ENCODE peak calls at places on chromosome 15, in six cellular contexts. One of them, this sample, is unnamed.
A peak's percentile ranks its signal among the peaks of the same experiment; 100 is the strongest.

GRCh38 chr15:63752075-63752684 is 81.6 kb downstream of the HERC1 start:
- DNase-seq in IMR-90: peak; percentile 65
- DNase-seq in cardiac fibroblast: peak; percentile 80
- DNase-seq in CD8-positive, alpha-beta T cell: peak; percentile 18
- DNase-seq in astrocyte of the spinal cord: peak; percentile 67
- DNase-seq in astrocyte: peak; percentile 25
- DNase-seq in this sample: peak; percentile 37

GRCh38 chr15:29773000-29773399 is 49.3 kb downstream of the TJP1 start:
- DNase-seq in CD8-positive, alpha-beta T cell: no peak
- DNase-seq in astrocyte of the spinal cord: no peak
- DNase-seq in IMR-90: no peak
- DNase-seq in cardiac fibroblast: no peak
- DNase-seq in astrocyte: no peak
- DNase-seq in this sample: no peak

GRCh38 chr15:73930371-73930770 is 4.1 kb downstream of the LOXL1 start:
- DNase-seq in astrocyte: peak; percentile 97
- DNase-seq in cardiac fibroblast: peak; percentile 66
- DNase-seq in CD8-positive, alpha-beta T cell: no peak
- DNase-seq in astrocyte of the spinal cord: peak; percentile 95
- DNase-seq in IMR-90: peak; percentile 93
- DNase-seq in this sample: no peak

GRCh38 chr15:52480990-52481389 is 47.7 kb downstream of the MYO5A start:
- DNase-seq in astrocyte: no peak
- DNase-seq in cardiac fibroblast: no peak
- DNase-seq in astrocyte of the spinal cord: no peak
- DNase-seq in CD8-positive, alpha-beta T cell: no peak
- DNase-seq in IMR-90: no peak
- DNase-seq in this sample: no peak

GRCh38 chr15:54500330-54500729 is 522.1 kb downstream of the UNC13C start:
- DNase-seq in IMR-90: no peak
- DNase-seq in astrocyte of the spinal cord: no peak
- DNase-seq in astrocyte: no peak
- DNase-seq in CD8-positive, alpha-beta T cell: no peak
- DNase-seq in cardiac fibroblast: no peak
- DNase-seq in this sample: no peak

GRCh38 chr15:33148129-33148850 is 46.2 kb downstream of the FMN1 start:
- DNase-seq in CD8-positive, alpha-beta T cell: no peak
- DNase-seq in astrocyte of the spinal cord: no peak
- DNase-seq in astrocyte: no peak
- DNase-seq in cardiac fibroblast: no peak
- DNase-seq in IMR-90: no peak
- DNase-seq in this sample: no peak

GRCh38 chr15:50798684-50799083 is 33.2 kb upstream of the SPPL2A start:
- DNase-seq in IMR-90: peak; percentile 5
- DNase-seq in cardiac fibroblast: no peak
- DNase-seq in CD8-positive, alpha-beta T cell: no peak
- DNase-seq in astrocyte of the spinal cord: no peak
- DNase-seq in astrocyte: no peak
- DNase-seq in this sample: no peak

GRCh38 chr15:64596701-64597468 is 136.5 kb downstream of the ZNF609 start:
- DNase-seq in astrocyte of the spinal cord: peak; percentile 49
- DNase-seq in astrocyte: peak; percentile 55
- DNase-seq in cardiac fibroblast: peak; percentile 62
- DNase-seq in IMR-90: peak; percentile 45
- DNase-seq in CD8-positive, alpha-beta T cell: no peak
- DNase-seq in this sample: no peak

GRCh38 chr15:90619939-90620338 is 90.2 kb downstream of the CRTC3 start:
- DNase-seq in IMR-90: no peak
- DNase-seq in CD8-positive, alpha-beta T cell: no peak
- DNase-seq in cardiac fibroblast: no peak
- DNase-seq in astrocyte: no peak
- DNase-seq in astrocyte of the spinal cord: no peak
- DNase-seq in this sample: no peak

DNA sequence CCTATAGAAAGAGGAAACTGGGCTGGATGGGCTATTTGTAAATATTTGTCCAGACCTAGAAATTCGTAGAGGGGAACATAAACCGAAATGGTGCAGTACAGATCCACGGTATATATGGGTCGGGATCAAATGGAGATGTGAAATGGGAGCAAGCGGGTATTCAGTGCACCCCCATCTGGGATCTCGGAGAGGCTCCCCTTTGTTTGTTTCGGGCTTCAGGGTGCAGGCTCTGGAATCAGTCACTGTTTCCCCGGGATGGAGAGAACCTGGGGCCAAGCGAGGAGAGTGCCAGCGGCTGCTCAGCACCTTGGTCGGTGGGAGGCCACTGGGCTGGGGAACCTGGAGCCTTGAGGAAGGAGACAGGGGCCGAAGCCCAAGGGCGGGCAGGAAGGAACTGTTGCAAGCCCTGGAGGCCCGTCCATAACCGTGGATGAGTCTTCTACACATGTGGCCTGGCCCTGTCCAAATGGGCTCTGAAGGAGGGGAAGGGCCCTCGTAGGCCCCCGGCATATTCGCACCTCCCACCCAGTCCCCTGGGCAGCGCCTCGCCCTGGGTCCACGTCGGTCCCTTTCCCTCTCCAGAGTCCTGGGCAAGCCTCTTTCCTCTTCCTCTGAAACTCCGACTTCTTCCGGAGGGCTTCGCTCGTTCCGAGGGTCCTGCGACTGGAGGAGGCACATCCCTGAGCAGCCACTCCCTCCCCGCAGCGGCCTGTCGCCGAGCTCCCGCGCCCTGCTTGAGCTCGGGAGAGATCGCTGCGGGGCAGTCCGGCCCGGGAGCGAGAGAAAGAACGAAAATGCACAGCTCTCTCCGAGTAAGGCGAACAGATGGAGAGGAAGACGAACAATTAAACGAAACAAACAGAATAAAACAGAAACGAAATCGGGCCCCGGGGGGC is 3.0 kb downstream of the ISL2 start:
- DNase-seq in IMR-90: no peak
- DNase-seq in CD8-positive, alpha-beta T cell: no peak
- DNase-seq in astrocyte of the spinal cord: peak; percentile 42
- DNase-seq in astrocyte: peak; percentile 24
- DNase-seq in cardiac fibroblast: peak; percentile 55
- DNase-seq in this sample: no peak
- H3K4me3 ChIP-seq in IMR-90: no peak overlapping the region
- H3K4me3 ChIP-seq in CD8-positive, alpha-beta T cell: peak overlapping the region; percentile 61
- H3K4me3 ChIP-seq in astrocyte of the spinal cord: no peak overlapping the region
- H3K4me3 ChIP-seq in astrocyte: no peak overlapping the region
- H3K4me3 ChIP-seq in cardiac fibroblast: peak overlapping the region; percentile 5
- H3K4me3 ChIP-seq in this sample: peak overlapping the region; percentile 45

DNA sequence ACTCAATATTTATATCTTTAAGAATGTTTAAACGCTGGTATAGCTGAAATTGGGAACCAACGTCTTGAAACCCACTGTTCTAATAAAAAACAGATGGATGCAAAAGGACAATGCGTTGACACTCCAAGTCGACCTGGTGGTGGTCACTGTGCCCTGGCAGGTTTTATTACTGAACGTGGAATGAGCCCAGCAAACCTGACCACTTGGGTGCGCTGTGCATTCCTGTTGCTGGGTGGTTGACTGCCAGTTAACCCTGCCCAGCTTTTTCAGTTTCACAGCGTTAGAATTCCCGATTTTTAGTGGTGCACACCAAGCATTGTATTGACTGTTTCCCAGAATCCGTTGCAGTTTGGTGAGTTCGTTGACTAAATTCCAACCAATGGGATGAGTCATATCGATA is 384.4 kb downstream of the OCA2 start:
- DNase-seq in cardiac fibroblast: no peak
- DNase-seq in astrocyte of the spinal cord: no peak
- DNase-seq in astrocyte: no peak
- DNase-seq in IMR-90: no peak
- DNase-seq in CD8-positive, alpha-beta T cell: no peak
- DNase-seq in this sample: no peak
- H3K4me3 ChIP-seq in cardiac fibroblast: no peak overlapping the region
- H3K4me3 ChIP-seq in astrocyte of the spinal cord: no peak overlapping the region
- H3K4me3 ChIP-seq in astrocyte: no peak overlapping the region
- H3K4me3 ChIP-seq in IMR-90: no peak overlapping the region
- H3K4me3 ChIP-seq in CD8-positive, alpha-beta T cell: no peak overlapping the region
- H3K4me3 ChIP-seq in this sample: no peak overlapping the region

DNA sequence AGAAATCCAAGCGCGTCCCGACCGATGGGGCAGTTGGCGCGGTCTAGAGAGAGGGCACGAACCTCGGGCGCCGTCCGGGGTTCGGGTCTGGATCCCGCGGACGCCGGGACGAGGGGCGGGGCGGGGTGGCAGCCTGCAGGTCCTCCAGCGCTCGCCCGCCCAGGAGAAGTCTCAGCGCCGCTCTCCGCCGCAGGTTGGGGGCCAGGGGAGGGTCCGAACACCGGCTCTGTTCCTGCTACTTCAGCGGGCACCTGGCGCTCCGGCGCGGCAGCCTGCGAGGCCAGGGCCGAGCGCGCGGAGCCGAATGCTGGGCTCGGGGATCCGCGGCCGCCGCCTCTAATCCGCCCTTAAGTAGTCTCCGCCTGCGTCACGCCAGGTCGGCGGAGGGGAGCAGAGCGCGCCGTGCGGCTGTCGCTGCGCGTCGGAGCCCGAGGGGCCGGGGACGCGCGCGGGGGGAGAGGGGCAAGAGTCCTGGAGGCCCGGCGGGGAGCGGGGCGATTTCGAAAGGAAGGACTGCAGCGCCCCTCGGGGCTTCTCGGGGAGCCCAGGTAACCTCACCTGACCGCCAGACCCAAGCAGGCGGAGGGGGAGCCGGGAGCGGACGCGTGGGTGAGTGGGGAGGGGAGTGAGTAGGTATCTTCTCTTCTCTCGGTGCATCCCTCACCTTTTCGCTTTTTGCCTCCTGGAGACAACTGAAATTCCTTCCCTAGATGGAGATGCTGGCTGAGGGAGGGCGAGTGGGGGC is at the start of gene GJD2:
- DNase-seq in CD8-positive, alpha-beta T cell: no peak
- DNase-seq in IMR-90: no peak
- DNase-seq in astrocyte: no peak
- DNase-seq in cardiac fibroblast: no peak
- DNase-seq in astrocyte of the spinal cord: no peak
- DNase-seq in this sample: no peak
- H3K4me3 ChIP-seq in CD8-positive, alpha-beta T cell: no peak within 1 kb of the TSS
- H3K4me3 ChIP-seq in IMR-90: no peak within 1 kb of the TSS
- H3K4me3 ChIP-seq in astrocyte: no peak within 1 kb of the TSS
- H3K4me3 ChIP-seq in cardiac fibroblast: no peak within 1 kb of the TSS
- H3K4me3 ChIP-seq in astrocyte of the spinal cord: no peak within 1 kb of the TSS
- H3K4me3 ChIP-seq in this sample: peak within 1 kb of the TSS; percentile 24

GRCh38 chr15:80549191-80549590 is 145.0 kb downstream of the ARNT2 start:
- DNase-seq in CD8-positive, alpha-beta T cell: no peak
- DNase-seq in astrocyte of the spinal cord: peak; percentile 85
- DNase-seq in cardiac fibroblast: peak; percentile 84
- DNase-seq in astrocyte: peak; percentile 86
- DNase-seq in IMR-90: peak; percentile 86
- DNase-seq in this sample: no peak

GRCh38 chr15:80550910-80551265 is 144.2 kb upstream of the ABHD17C start:
- DNase-seq in IMR-90: peak; percentile 68
- DNase-seq in CD8-positive, alpha-beta T cell: no peak
- DNase-seq in astrocyte: peak; percentile 64
- DNase-seq in astrocyte of the spinal cord: no peak
- DNase-seq in cardiac fibroblast: peak; percentile 70
- DNase-seq in this sample: no peak

GRCh38 chr15:80549712-80550111 is 145.4 kb upstream of the ABHD17C start:
- DNase-seq in astrocyte of the spinal cord: no peak
- DNase-seq in cardiac fibroblast: peak; percentile 50
- DNase-seq in CD8-positive, alpha-beta T cell: no peak
- DNase-seq in IMR-90: no peak
- DNase-seq in astrocyte: peak; percentile 35
- DNase-seq in this sample: no peak

GRCh38 chr15:80551348-80551747 is 143.8 kb upstream of the ABHD17C start:
- DNase-seq in IMR-90: no peak
- DNase-seq in cardiac fibroblast: no peak
- DNase-seq in astrocyte: no peak
- DNase-seq in astrocyte of the spinal cord: no peak
- DNase-seq in CD8-positive, alpha-beta T cell: no peak
- DNase-seq in this sample: no peak

DNA sequence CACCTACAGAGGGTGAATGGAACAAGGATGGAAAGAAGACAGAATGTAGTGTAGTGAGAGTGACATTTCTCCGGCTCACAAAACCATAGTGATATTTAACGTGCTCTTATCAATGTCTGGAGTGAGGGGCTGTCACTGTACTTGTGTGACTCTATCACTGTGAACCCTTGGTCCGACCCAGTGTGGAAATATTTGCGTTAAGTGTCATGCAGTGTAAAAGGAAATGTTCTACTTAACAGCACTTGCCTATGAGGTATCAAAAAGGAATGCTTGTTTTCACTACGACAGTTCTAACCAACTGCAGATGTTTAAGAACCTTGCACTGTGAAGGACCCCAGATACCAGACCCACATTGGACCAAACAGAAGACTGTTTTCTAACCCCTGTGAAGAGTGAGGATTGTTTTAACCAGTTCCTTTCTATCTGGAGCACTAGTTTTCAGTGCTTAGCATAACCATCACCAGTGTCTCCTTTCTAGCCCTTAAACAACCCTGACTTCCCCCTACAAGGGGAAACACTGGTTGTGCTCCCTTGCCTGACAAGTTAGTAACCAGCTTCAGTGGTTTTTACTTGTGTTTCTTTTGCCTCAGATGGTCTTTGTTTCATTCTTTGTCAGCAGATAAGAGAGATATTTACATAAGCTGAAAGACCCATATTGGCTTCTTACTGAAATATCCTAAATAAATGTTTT is 144.7 kb upstream of the ABHD17C start:
- DNase-seq in astrocyte: peak; percentile 99
- DNase-seq in cardiac fibroblast: peak; percentile 95
- DNase-seq in astrocyte of the spinal cord: peak; percentile 97
- DNase-seq in CD8-positive, alpha-beta T cell: no peak
- DNase-seq in IMR-90: peak; percentile 98
- DNase-seq in this sample: no peak
- H3K4me3 ChIP-seq in astrocyte: peak overlapping the region; percentile 44
- H3K4me3 ChIP-seq in cardiac fibroblast: no peak overlapping the region
- H3K4me3 ChIP-seq in astrocyte of the spinal cord: peak overlapping the region; percentile 35
- H3K4me3 ChIP-seq in CD8-positive, alpha-beta T cell: no peak overlapping the region
- H3K4me3 ChIP-seq in IMR-90: peak overlapping the region; percentile 4
- H3K4me3 ChIP-seq in this sample: no peak overlapping the region

This sample was measured in pancreas.